ENCODE peak calls at places on chromosomes 11 and 22, in nine cellular contexts. Y is NCI-H446; H is T-helper 2 cell treated with Interferon-gamma antibody and Interleukin-4, amounts not matched to agents 5 μg/mL and 100 μg/mL, for 36 hours; W is non-pigmented ciliary epithelial cell; I is CD8-positive, alpha-beta T cell; G is activated naive CD4-positive, alpha-beta T cell; Z is stimulated activated naive B cell treated with anti-CD40 and anti-IgM and Interleukin-4, amounts not matched to agents 10 μg/mL and 1 μg/mL and 100 μg/mL, for 72 hours; E is globus pallidus; L is GM04504. X is an unnamed sample.

GRCh38 chr22:36384766-36385400 is 2.9 kb downstream of the MYH9 start:
- DNase-seq in I (peak), G (peak), Y (no peak), H (no peak), E (peak), Z (no peak), W (no peak), L (no peak), X (no peak)

GRCh38 chr11:92867913-92868619 is 101.4 kb upstream of the MTNR1B start:
- DNase-seq in G (no peak), Z (no peak), W (no peak), H (no peak), I (no peak), Y (no peak), L (no peak), E (no peak), X (no peak)

GRCh38 chr11:78101073-78101472 is 21.4 kb upstream of the NDUFC2 start:
- DNase-seq in E (no peak), G (no peak), W (no peak), H (no peak), L (no peak), Y (peak), I (no peak), Z (no peak), X (no peak)

GRCh38 chr11:112310414-112310813 is 49.8 kb upstream of the PLET1 start:
- DNase-seq in I (no peak), G (no peak), H (no peak), Z (no peak), L (no peak), E (no peak), Y (no peak), W (no peak), X (no peak)

GRCh38 chr11:77152846-77153245 is 24.8 kb downstream of the MYO7A start:
- DNase-seq in G (no peak), Y (no peak), W (no peak), L (no peak), I (no peak), E (no peak), Z (no peak), H (no peak), X (no peak)

GRCh38 chr11:120337896-120338840 is 2.0 kb downstream of the ARHGEF12 start:
- DNase-seq in I (no peak), H (no peak), Y (no peak), L (no peak), W (no peak), E (no peak), G (no peak), Z (no peak), X (no peak)

GRCh38 chr22:48760481-48761238 is 1067.0 kb downstream of the BRD1 start:
- DNase-seq in E (no peak), I (no peak), W (no peak), Y (no peak), L (no peak), H (no peak), G (no peak), Z (no peak), X (no peak)

GRCh38 chr11:47908198-47908597 is 60.0 kb upstream of the NUP160 start:
- DNase-seq in W (no peak), E (no peak), G (no peak), I (no peak), Z (no peak), L (no peak), H (no peak), Y (no peak), X (no peak)

GRCh38 chr11:86069408-86070086 is 663 bp upstream of the PICALM start:
- DNase-seq in E (peak), G (no peak), Y (no peak), H (no peak), I (no peak), W (peak), Z (peak), L (peak), X (peak)

GRCh38 chr11:128732471-128733277 is 38.8 kb downstream of the FLI1 start:
- DNase-seq in Y (no peak), E (no peak), L (no peak), I (no peak), G (no peak), H (no peak), W (no peak), Z (no peak), X (no peak)

GRCh38 chr11:78325274-78325781 is 92.3 kb downstream of the GAB2 start:
- DNase-seq in Y (no peak), L (no peak), Z (no peak), W (no peak), G (no peak), H (peak), E (no peak), I (no peak), X (no peak)

GRCh38 chr11:34481307-34481706 is 32.3 kb downstream of the ELF5 start:
- DNase-seq in W (no peak), E (no peak), G (no peak), Y (no peak), H (no peak), Z (no peak), L (no peak), I (no peak), X (no peak)

GRCh38 chr11:31790649-31791048 is 20.5 kb downstream of the PAX6 start:
- DNase-seq in E (no peak), Y (no peak), W (no peak), Z (no peak), H (no peak), G (no peak), I (no peak), L (no peak), X (no peak)